ENCODE peak calls at places on chromosomes 7 and 10, in seven cellular contexts. Y, G, L, O, P, E and B are unnamed samples. For H3K36me3, the result is how much of the 10 kb centered on the place peaks cover.

GRCh38 chr7:13240349-13240748 is 552.9 kb downstream of the ARL4A start:
- DNase-seq in G (no peak), Y (no peak), E (no peak), P (no peak), O (no peak), L (peak), B (no peak)

GRCh38 chr7:92137531-92137930 is 3.3 kb upstream of the CYP51A1 start:
- DNase-seq in E (no peak), O (no peak), G (no peak), Y (no peak), L (no peak), P (no peak), B (no peak)

GRCh38 chr10:127976286-127976685 is 69.4 kb downstream of the PTPRE start:
- DNase-seq in P (peak), L (no peak), G (no peak), Y (no peak), E (no peak), O (no peak), B (no peak)

GRCh38 chr10:92405006-92405924 is 114.3 kb downstream of the MARCHF5 start:
- DNase-seq in E (no peak), Y (no peak), L (no peak), O (no peak), P (no peak), G (no peak), B (no peak)

GRCh38 chr7:107209565-107209964 is 40.8 kb downstream of the HBP1 start:
- DNase-seq in P (no peak), L (no peak), E (no peak), O (peak), G (no peak), Y (no peak), B (no peak)

GRCh38 chr7:88401009-88401623 is 94.4 kb upstream of the STEAP4 start:
- DNase-seq in L (no peak), Y (no peak), P (no peak), G (no peak), O (peak), E (no peak), B (no peak)

GRCh38 chr10:92204238-92204637 is 86.6 kb downstream of the CPEB3 start:
- DNase-seq in E (no peak), P (no peak), G (no peak), O (peak), L (no peak), Y (no peak), B (no peak)

GRCh38 chr10:118304521-118304920 is 37.6 kb downstream of the FAM204A start:
- DNase-seq in P (no peak), E (no peak), O (peak), Y (no peak), G (no peak), L (no peak), B (no peak)

GRCh38 chr10:80461208-80462183 is 7.4 kb downstream of the TSPAN14 start:
- DNase-seq in Y (no peak), L (peak), G (no peak), O (no peak), P (no peak), E (peak), B (no peak)

GRCh38 chr7:149317986-149318672 is 56.1 kb downstream of the ZNF783 start:
- DNase-seq in L (no peak), G (no peak), O (no peak), Y (no peak), P (no peak), E (no peak), B (no peak)

GRCh38 chr7:149090397-149091195 is at the start of gene ZNF786:
- DNase-seq in Y (peak), G (peak), L (peak), E (peak), P (peak), O (peak), B (peak)

GRCh38 chr10:133139561-133140065 is 20.4 kb upstream of the KNDC1 start:
- DNase-seq in O (no peak), L (no peak), Y (no peak), E (no peak), P (no peak), G (no peak), B (no peak)

GRCh38 chr7:24882989-24883631 is 96.9 kb downstream of the OSBPL3 start:
- DNase-seq in P (peak), E (no peak), O (no peak), L (peak), G (no peak), Y (no peak), B (peak)

GRCh38 chr7:132472463-132473120 is 103.7 kb downstream of the PLXNA4 start:
- DNase-seq in P (peak), O (no peak), G (no peak), L (peak), Y (no peak), E (no peak), B (peak)

GRCh38 chr10:70308121-70309060 is 24.6 kb upstream of the NPFFR1 start:
- DNase-seq in G (no peak), Y (no peak), E (no peak), P (no peak), O (peak), L (no peak), B (no peak)

GRCh38 chr10:43138757-43139241 is 554 bp downstream of the CSGALNACT2 start:
- DNase-seq in G (no peak), E (peak), L (peak), Y (no peak), O (peak), P (no peak), B (no peak)

GRCh38 chr7:47557317-47557985 is 24.5 kb downstream of the TNS3 start:
- DNase-seq in E (no peak), O (no peak), L (peak), Y (no peak), G (no peak), P (no peak), B (no peak)

GRCh38 chr7:154503962-154504550 is 451.9 kb downstream of the DPP6 start:
- DNase-seq in L (peak), P (no peak), E (no peak), G (no peak), Y (no peak), O (peak), B (no peak)

GRCh38 chr7:16318989-16319915 is 102.1 kb downstream of the CRPPA start:
- DNase-seq in P (no peak), L (peak), E (no peak), Y (no peak), G (no peak), O (no peak), B (no peak)

GRCh38 chr7:146375155-146375554 is 258.6 kb downstream of the CNTNAP2 start:
- DNase-seq in E (no peak), P (no peak), L (no peak), O (no peak), Y (no peak), G (no peak), B (no peak)

GRCh38 chr7:137475966-137476365 is 132.4 kb upstream of the PTN start:
- DNase-seq in Y (no peak), P (no peak), O (no peak), E (no peak), L (no peak), G (no peak), B (no peak)
- TF ChIP-seq CTCF in Y (no peak), P (no peak), O (no peak), E (no peak), L (no peak), G (no peak), B (no peak)

DNA sequence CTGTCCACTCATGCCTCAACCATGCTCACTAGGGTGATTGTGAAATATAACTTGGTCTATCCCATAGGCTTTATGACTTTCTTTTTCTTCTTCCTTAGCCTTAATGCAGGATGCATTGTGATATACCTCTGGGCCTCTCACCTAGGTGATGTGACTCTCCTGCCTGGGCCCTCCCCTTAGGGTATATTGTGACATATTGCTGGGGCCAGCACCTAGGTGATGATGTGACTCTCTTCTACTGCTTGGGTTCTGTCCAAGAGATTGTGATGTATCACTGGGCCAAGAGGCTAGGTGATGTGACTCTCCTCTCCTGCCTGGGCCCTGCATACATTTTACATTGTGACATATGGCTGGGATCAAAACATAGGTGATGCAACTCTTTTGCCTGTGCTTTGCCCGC is 14.7 kb upstream of the ZNF107 start:
- DNase-seq in E (no peak), G (no peak), Y (no peak), O (no peak), P (no peak), L (no peak), B (no peak)
- H3K4me3 ChIP-seq in E (no peak), G (no peak), Y (no peak), O (no peak), P (no peak), L (no peak), B (no peak)

GRCh38 chr10:99756158-99756557 is 24.1 kb downstream of the CUTC start:
- DNase-seq in O (no peak), P (no peak), E (no peak), G (no peak), Y (no peak), L (no peak), B (no peak)
- H3K36me3 ChIP-seq in O (under half), P (half or more), E (half or more), G (under half), Y (under half), L (under half), B (under half)

GRCh38 chr10:123897146-123897545 is 5.5 kb upstream of the CPXM2 start:
- DNase-seq in G (no peak), P (no peak), O (no peak), E (no peak), L (no peak), Y (no peak), B (no peak)
- TF ChIP-seq CTCF in G (peak), P (no peak), O (no peak), E (no peak), L (no peak), Y (no peak), B (peak)

DNA sequence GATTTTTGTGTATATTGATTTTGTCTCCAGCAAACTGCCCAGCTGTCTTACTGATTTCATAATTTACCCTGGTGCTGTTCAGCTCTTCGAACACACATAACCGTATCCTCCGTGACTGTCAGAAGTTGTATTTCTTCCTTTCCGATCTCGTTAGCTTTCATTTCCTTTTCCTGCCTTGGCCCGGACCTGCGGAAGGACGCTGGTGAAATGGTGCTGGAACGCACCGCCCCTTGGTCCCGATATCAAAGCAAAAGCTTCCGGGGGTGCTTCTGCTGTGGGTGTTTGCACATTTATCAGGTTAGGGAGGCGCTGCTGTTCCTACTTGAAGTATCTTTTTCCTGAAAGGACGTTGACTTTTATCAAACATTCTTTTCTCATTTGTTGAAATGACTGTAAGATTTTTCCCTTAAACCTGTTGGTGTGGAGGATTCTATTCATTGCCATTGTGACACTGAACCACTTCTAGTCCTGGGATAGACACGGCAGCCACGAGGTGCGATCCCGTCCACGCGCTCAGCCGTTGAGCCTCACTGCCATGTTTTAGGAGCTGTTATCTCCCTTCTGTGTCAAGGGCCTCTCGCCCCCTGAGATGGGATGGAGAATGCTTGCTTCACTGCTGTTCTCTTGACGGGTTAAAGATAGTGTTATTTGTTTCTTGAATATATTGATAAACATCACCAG is 72.6 kb downstream of the FOXL3 start:
- DNase-seq in E (peak), G (no peak), Y (no peak), O (peak), L (peak), P (no peak), B (no peak)
- H3K4me3 ChIP-seq in E (peak), G (peak), Y (no peak), O (no peak), L (peak), P (peak), B (no peak)

GRCh38 chr7:101308245-101309085 is 13.1 kb downstream of the IFT22 start:
- DNase-seq in Y (peak), E (peak), G (peak), O (peak), P (no peak), L (peak), B (no peak)
- H3K36me3 ChIP-seq in Y (under half), E (under half), G (under half), O (under half), P (under half), L (under half), B (under half)